ENCODE peak calls at places on chromosomes 7 and 10, in seven cellular contexts. Y, C, O, E, S, P and K are unnamed samples.

GRCh38 chr10:10623958-10624590 is 393.6 kb upstream of the CELF2 start:
- DNase-seq in Y (no peak), C (no peak), O (no peak), E (peak; percentile 35), S (no peak), P (no peak), K (no peak)

GRCh38 chr7:108408294-108409004 is 47.8 kb downstream of the NRCAM start:
- DNase-seq in Y (no peak), C (no peak), O (no peak), E (no peak), S (no peak), P (no peak), K (no peak)

GRCh38 chr10:77678146-77678545 is 40.5 kb upstream of the KCNMA1 start:
- DNase-seq in Y (no peak), C (no peak), O (no peak), E (no peak), S (no peak), P (no peak), K (no peak)

GRCh38 chr7:1654738-1655490 is 15.2 kb upstream of the ELFN1 start:
- DNase-seq in Y (no peak), C (no peak), O (no peak), E (no peak), S (no peak), P (no peak), K (no peak)

GRCh38 chr7:24740821-24741220 is 16.4 kb downstream of the GSDME start:
- DNase-seq in Y (no peak), C (no peak), O (no peak), E (no peak), S (no peak), P (no peak), K (no peak)

GRCh38 chr7:40418983-40419382 is 284.2 kb downstream of the SUGCT start:
- DNase-seq in Y (no peak), C (no peak), O (no peak), E (no peak), S (no peak), P (no peak), K (no peak)

GRCh38 chr10:130012129-130012528 is 48.1 kb upstream of the EBF3 start:
- DNase-seq in Y (no peak), C (no peak), O (no peak), E (no peak), S (no peak), P (peak; percentile 23), K (no peak)

GRCh38 chr10:22479419-22479818 is 134.1 kb downstream of the SPAG6 start:
- DNase-seq in Y (no peak), C (no peak), O (no peak), E (peak; percentile 20), S (no peak), P (no peak), K (no peak)

GRCh38 chr10:132500781-132501415 is 36.7 kb upstream of the INPP5A start:
- DNase-seq in Y (no peak), C (no peak), O (no peak), E (no peak), S (no peak), P (no peak), K (no peak)

GRCh38 chr10:28468707-28469483 is 64.0 kb upstream of the WAC start:
- DNase-seq in Y (no peak), C (no peak), O (no peak), E (no peak), S (no peak), P (no peak), K (no peak)

GRCh38 chr10:21519327-21519933 is 6.1 kb downstream of the SKIDA1 start:
- DNase-seq in Y (no peak), C (no peak), O (no peak), E (no peak), S (no peak), P (no peak), K (no peak)

GRCh38 chr10:110410329-110411046 is 87.2 kb upstream of the DUSP5 start:
- DNase-seq in Y (no peak), C (peak; percentile 96), O (peak; percentile 86), E (peak; percentile 94), S (no peak), P (no peak), K (peak; percentile 79)

GRCh38 chr10:49594594-49594993 is 15.5 kb upstream of the SLC18A3 start:
- DNase-seq in Y (no peak), C (peak; percentile 71), O (peak; percentile 48), E (peak; percentile 82), S (peak; percentile 86), P (peak; percentile 77), K (peak; percentile 86)

GRCh38 chr7:88203401-88203800 is 16.4 kb downstream of the SRI start:
- DNase-seq in Y (no peak), C (no peak), O (no peak), E (no peak), S (no peak), P (no peak), K (no peak)

GRCh38 chr7:137078781-137079180 is 210.3 kb downstream of the CHRM2 start:
- DNase-seq in Y (no peak), C (no peak), O (no peak), E (no peak), S (no peak), P (no peak), K (no peak)

GRCh38 chr10:114103286-114103685 is 59.6 kb downstream of the ADRB1 start:
- DNase-seq in Y (peak; percentile 27), C (peak; percentile 74), O (peak; percentile 51), E (peak; percentile 78), S (peak; percentile 63), P (peak; percentile 72), K (peak; percentile 80)

GRCh38 chr7:151125459-151125834 is 39.2 kb downstream of the AGAP3 start:
- DNase-seq in Y (no peak), C (no peak), O (no peak), E (peak; percentile 38), S (peak; percentile 88), P (no peak), K (no peak)

GRCh38 chr10:84838851-84839250 is 510.5 kb downstream of the CCSER2 start:
- DNase-seq in Y (no peak), C (no peak), O (no peak), E (no peak), S (no peak), P (no peak), K (no peak)

GRCh38 chr10:47311900-47312662 is 10.2 kb upstream of the GDF2 start:
- DNase-seq in Y (peak; percentile 64), C (peak; percentile 86), O (peak; percentile 34), E (peak; percentile 82), S (peak; percentile 91), P (peak; percentile 87), K (peak; percentile 77)

GRCh38 chr7:33868151-33868550 is 37.2 kb upstream of the BMPER start:
- DNase-seq in Y (no peak), C (no peak), O (peak; percentile 61), E (peak; percentile 37), S (no peak), P (no peak), K (no peak)

GRCh38 chr7:55177589-55178261 is 158.9 kb downstream of the EGFR start:
- DNase-seq in Y (no peak), C (no peak), O (peak; percentile 39), E (peak; percentile 33), S (no peak), P (no peak), K (no peak)

GRCh38 chr10:114400091-114400490 is 4.2 kb downstream of the AFAP1L2 start:
- DNase-seq in Y (no peak), C (no peak), O (no peak), E (no peak), S (no peak), P (no peak), K (no peak)

GRCh38 chr7:5424689-5425506 is 1.3 kb upstream of the TNRC18 start:
- DNase-seq in Y (peak; percentile 14), C (no peak), O (no peak), E (peak; percentile 70), S (peak; percentile 46), P (peak; percentile 37), K (peak; percentile 57)

GRCh38 chr10:96998329-96998888 is 166.3 kb downstream of the LCOR start:
- DNase-seq in Y (no peak), C (no peak), O (no peak), E (peak; percentile 79), S (no peak), P (no peak), K (peak; percentile 43)

GRCh38 chr10:102261196-102261595 is 15.9 kb downstream of the GBF1 start:
- DNase-seq in Y (no peak), C (no peak), O (no peak), E (no peak), S (no peak), P (no peak), K (no peak)

GRCh38 chr7:30932562-30932961 is 20.9 kb downstream of the AQP1 start:
- DNase-seq in Y (no peak), C (no peak), O (no peak), E (no peak), S (no peak), P (peak; percentile 11), K (no peak)

GRCh38 chr10:79055892-79056291 is 12.9 kb upstream of the ZMIZ1 start:
- DNase-seq in Y (no peak), C (no peak), O (no peak), E (no peak), S (no peak), P (no peak), K (no peak)

GRCh38 chr7:51268859-51269258 is 47.8 kb downstream of the COBL start:
- DNase-seq in Y (no peak), C (no peak), O (no peak), E (no peak), S (no peak), P (no peak), K (no peak)

GRCh38 chr7:151461942-151462230 is 21.9 kb upstream of the CRYGN start:
- DNase-seq in Y (no peak), C (no peak), O (no peak), E (no peak), S (no peak), P (no peak), K (no peak)

GRCh38 chr7:128347573-128348147 is 4.0 kb upstream of the RBM28 start:
- DNase-seq in Y (no peak), C (peak; percentile 63), O (no peak), E (peak; percentile 71), S (peak; percentile 74), P (no peak), K (peak; percentile 74)

GRCh38 chr10:119447823-119448546 is 94.5 kb downstream of the RGS10 start:
- DNase-seq in Y (no peak), C (no peak), O (no peak), E (no peak), S (no peak), P (no peak), K (no peak)

GRCh38 chr7:25752967-25753791 is 398.8 kb upstream of the NFE2L3 start:
- DNase-seq in Y (no peak), C (no peak), O (no peak), E (no peak), S (peak; percentile 47), P (no peak), K (no peak)

GRCh38 chr7:37642028-37642540 is 41.5 kb upstream of the GPR141 start:
- DNase-seq in Y (no peak), C (no peak), O (no peak), E (no peak), S (no peak), P (no peak), K (no peak)

GRCh38 chr10:24952146-24952700 is at the start of gene PRTFDC1:
- DNase-seq in Y (peak; percentile 1), C (peak; percentile 60), O (no peak), E (peak; percentile 58), S (peak; percentile 74), P (peak; percentile 74), K (peak; percentile 35)

GRCh38 chr7:159091480-159092475 is 52.9 kb downstream of the VIPR2 start:
- DNase-seq in Y (no peak), C (no peak), O (no peak), E (no peak), S (no peak), P (no peak), K (no peak)

GRCh38 chr7:107946881-107947280 is 55.9 kb downstream of the DLD start:
- DNase-seq in Y (no peak), C (no peak), O (no peak), E (no peak), S (no peak), P (no peak), K (no peak)